ENCODE peak calls at places on chromosomes 13 and 19, in four cellular contexts. T is upper lobe of left lung, M is left lung, O is gastrocnemius medialis. W is an unnamed sample. For H3K9me3, the result is how much of the 10 kb centered on the place peaks cover.

GRCh38 chr19:1520203-1520780 is 3.6 kb upstream of the PLK5 start:
- DNase-seq in M (no peak), T (no peak), O (no peak), W (no peak)

GRCh38 chr13:34467450-34468083 is 474.5 kb upstream of the NBEA start:
- DNase-seq in T (no peak), M (no peak), O (no peak), W (no peak)

GRCh38 chr19:55692681-55693081 is 17.7 kb downstream of the EPN1 start:
- DNase-seq in T (peak), M (peak), O (no peak), W (no peak)

GRCh38 chr19:10191347-10191746 is 3.4 kb downstream of the DNMT1 start:
- DNase-seq in T (no peak), O (no peak), M (no peak), W (no peak)

GRCh38 chr19:4707956-4708650 is 15.5 kb downstream of the DPP9 start:
- DNase-seq in O (peak), T (no peak), M (no peak), W (no peak)

GRCh38 chr13:79423801-79424642 is 18.0 kb upstream of the RBM26 start:
- DNase-seq in M (no peak), T (no peak), O (no peak), W (no peak)

GRCh38 chr19:29194658-29195057 is 18.3 kb downstream of the UQCRFS1 start:
- DNase-seq in O (no peak), M (no peak), T (no peak), W (no peak)

GRCh38 chr19:5002143-5002542 is 33.2 kb downstream of the KDM4B start:
- DNase-seq in O (no peak), T (no peak), M (peak), W (no peak)

GRCh38 chr19:20787766-20788165 is 11.7 kb downstream of the ZNF66 start:
- DNase-seq in T (no peak), O (no peak), M (no peak), W (no peak)

GRCh38 chr19:21765151-21765550 is 2.2 kb downstream of the ZNF100 start:
- DNase-seq in T (no peak), M (no peak), O (no peak), W (no peak)

GRCh38 chr13:65468628-65469027 is 1761.5 kb downstream of the PCDH9 start:
- DNase-seq in M (no peak), T (no peak), O (no peak), W (no peak)

GRCh38 chr13:44331912-44332840 is 41.4 kb upstream of the SERP2 start:
- DNase-seq in O (no peak), M (no peak), T (no peak), W (no peak)

GRCh38 chr19:33098023-33098652 is 17.2 kb downstream of the GPATCH1 start:
- DNase-seq in M (no peak), O (no peak), T (no peak), W (no peak)

GRCh38 chr13:67076378-67076777 is 153.8 kb downstream of the PCDH9 start:
- DNase-seq in T (no peak), M (no peak), O (no peak), W (no peak)

GRCh38 chr13:48994731-48995130 is 19.0 kb downstream of the FNDC3A start:
- DNase-seq in O (no peak), M (no peak), T (no peak), W (no peak)

GRCh38 chr13:41311607-41312500 is 787 bp downstream of the NAA16 start:
- DNase-seq in O (no peak), M (peak), T (peak), W (peak)

GRCh38 chr19:52453324-52454094 is at the start of gene ZNF578:
- DNase-seq in O (peak), M (peak), T (peak), W (peak)

GRCh38 chr19:1252818-1253513 is 4.6 kb downstream of the MIDN start:
- DNase-seq in M (peak), T (peak), O (peak), W (peak)

GRCh38 chr19:35272954-35273649 is 4.3 kb downstream of the USF2 start:
- DNase-seq in O (no peak), T (no peak), M (no peak), W (no peak)

GRCh38 chr13:80945328-80945727 is 604.4 kb upstream of the SPRY2 start:
- DNase-seq in T (no peak), M (no peak), O (no peak), W (no peak)

GRCh38 chr13:78609464-78610205 is 6.3 kb upstream of the POU4F1 start:
- DNase-seq in O (no peak), T (peak), M (peak), W (no peak)

GRCh38 chr13:21683034-21683733 is 12.3 kb downstream of the FGF9 start:
- DNase-seq in M (no peak), T (no peak), O (peak), W (no peak)

GRCh38 chr19:1469936-1470863 is 8.8 kb downstream of the C19orf25 start:
- DNase-seq in M (peak), O (no peak), T (peak), W (peak)

GRCh38 chr13:101757446-101758039 is 305.1 kb downstream of the ITGBL1 start:
- DNase-seq in T (no peak), M (no peak), O (no peak), W (no peak)

GRCh38 chr13:59492030-59492636 is 671.6 kb downstream of the DIAPH3 start:
- DNase-seq in T (no peak), M (no peak), O (no peak), W (no peak)

GRCh38 chr13:112069063-112069726 is 2.2 kb downstream of the SOX1 start:
- DNase-seq in T (no peak), O (no peak), M (no peak), W (no peak)

GRCh38 chr19:4055209-4055552 is 11.5 kb downstream of the ZBTB7A start:
- DNase-seq in T (peak), M (no peak), O (no peak), W (no peak)

GRCh38 chr19:10831980-10832658 is 3.9 kb downstream of the TMED1 start:
- DNase-seq in O (no peak), T (peak), M (peak), W (no peak)

GRCh38 chr19:8965887-8966286 is 44.3 kb downstream of the MUC16 start:
- DNase-seq in T (no peak), O (no peak), M (no peak), W (no peak)

GRCh38 chr19:13557756-13558398 is 51.6 kb upstream of the CACNA1A start:
- DNase-seq in M (no peak), T (no peak), O (no peak), W (no peak)

GRCh38 chr19:50722248-50723013 is 733 bp upstream of the CLEC11A start:
- DNase-seq in T (no peak), M (no peak), O (no peak), W (no peak)

GRCh38 chr19:50721441-50722137 is 1.6 kb upstream of the CLEC11A start:
- DNase-seq in O (no peak), T (peak), M (no peak), W (no peak)

GRCh38 chr19:50724522-50725217 is 1.5 kb downstream of the CLEC11A start:
- DNase-seq in M (peak), O (peak), T (peak), W (peak)

GRCh38 chr19:50723735-50724521 is 764 bp downstream of the CLEC11A start:
- DNase-seq in T (no peak), O (no peak), M (no peak), W (no peak)

DNA sequence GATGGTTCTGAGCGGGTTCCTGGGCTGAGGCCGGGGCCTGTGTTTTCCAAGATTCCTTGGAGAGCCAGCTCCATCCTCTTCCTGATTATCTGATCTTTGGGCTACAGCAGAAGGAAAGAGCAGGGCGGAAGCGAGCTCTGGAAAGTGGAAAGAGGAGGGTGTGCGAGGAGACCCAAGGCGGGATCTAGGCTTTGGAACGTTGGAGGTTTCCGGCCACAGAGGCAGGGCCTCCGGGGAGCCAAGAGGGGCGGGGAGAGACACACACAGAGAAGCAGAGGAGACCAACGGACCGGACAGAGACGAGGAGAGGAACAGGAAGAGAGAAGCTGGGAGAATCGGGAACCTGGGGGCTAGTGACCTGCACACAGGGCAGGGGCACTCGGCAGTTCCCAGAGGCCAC is at the start of gene CLEC11A:
- DNase-seq in M (no peak), O (no peak), T (peak), W (no peak)
- H3K27ac ChIP-seq in M (peak), O (peak), T (peak), W (no peak)

GRCh38 chr13:57588639-57589038 is 42.9 kb upstream of the PCDH17 start:
- DNase-seq in T (no peak), O (no peak), M (no peak), W (no peak)
- TF ChIP-seq CTCF in T (no peak), O (no peak), M (no peak), W (no peak)

DNA sequence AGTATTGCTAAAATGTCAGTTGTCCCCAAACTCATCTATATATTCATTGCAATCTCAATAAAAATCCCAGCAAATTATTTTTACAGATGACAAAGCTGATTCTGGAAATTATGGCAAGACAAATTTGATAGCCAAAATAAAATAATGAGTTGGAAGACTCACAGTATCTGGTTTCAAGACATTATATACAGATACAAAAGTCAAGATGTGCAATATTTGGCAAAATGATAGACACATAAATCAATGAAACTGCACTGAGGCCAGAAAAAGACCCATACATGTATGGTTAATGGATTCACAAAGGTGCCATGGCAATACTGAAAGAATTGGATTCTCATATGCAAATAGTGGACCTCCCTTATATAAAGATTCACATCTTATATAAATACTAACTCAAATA is 24.2 kb downstream of the ZNF45 start:
- DNase-seq in M (no peak), O (no peak), T (no peak), W (no peak)
- H3K9me3 ChIP-seq in M (half or more), O (under half), T (half or more), W (half or more)

GRCh38 chr19:31113250-31113685 is 236.0 kb downstream of the TSHZ3 start:
- DNase-seq in M (no peak), O (no peak), T (no peak), W (no peak)
- H3K27ac ChIP-seq in M (no peak), O (no peak), T (no peak), W (no peak)

DNA sequence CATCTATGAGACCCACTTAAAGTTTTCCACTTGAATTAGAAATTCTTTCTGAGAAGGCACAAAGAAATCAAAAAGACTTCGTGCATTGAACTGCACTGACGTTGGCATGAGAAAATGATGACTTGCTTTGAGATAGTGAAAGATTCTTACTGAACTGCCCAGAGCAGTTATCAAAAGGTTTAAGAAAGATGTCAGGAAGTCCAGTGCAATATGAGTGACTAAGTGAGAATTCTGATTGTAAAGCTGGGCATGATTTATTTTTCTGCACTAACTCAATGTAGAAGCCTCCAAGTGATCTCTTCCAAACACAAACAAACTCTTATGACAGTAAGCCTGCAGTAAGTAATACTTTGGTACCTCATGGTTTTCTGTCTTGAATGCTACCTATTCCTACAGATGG is 52.1 kb downstream of the SERTM1 start:
- DNase-seq in M (no peak), T (no peak), O (no peak), W (no peak)
- TF ChIP-seq CTCF in M (no peak), T (no peak), O (no peak), W (no peak)

GRCh38 chr19:12200020-12200419 is 37.1 kb downstream of the ZNF136 start:
- DNase-seq in M (no peak), T (no peak), O (no peak), W (no peak)
- H3K9me3 ChIP-seq in M (under half), T (under half), O (under half), W (under half)

GRCh38 chr13:39102981-39103490 is 64.8 kb downstream of the NHLRC3 start:
- DNase-seq in O (no peak), T (no peak), M (no peak), W (no peak)
- H3K27ac ChIP-seq in O (no peak), T (no peak), M (no peak), W (no peak)

GRCh38 chr19:16952046-16952445 is 63.2 kb downstream of the F2RL3 start:
- DNase-seq in T (no peak), O (no peak), M (no peak), W (no peak)
- TF ChIP-seq CTCF in T (no peak), O (no peak), M (no peak), W (no peak)

W was measured in CD4-positive, alpha-beta T cell.